ENCODE peak calls at places on chromosomes 1 and 21, in eight cellular contexts. E, V, T, R, D, P, N and L are unnamed samples.

GRCh38 chr1:224300346-224300745 is 29.6 kb downstream of the NVL start:
- DNase-seq in V (no peak), D (no peak), E (no peak), P (no peak), R (peak), T (no peak), N (no peak), L (no peak)

GRCh38 chr1:60169206-60169605 is 95.6 kb upstream of the C1orf87 start:
- DNase-seq in P (no peak), D (no peak), N (no peak), V (no peak), T (no peak), E (no peak), R (no peak), L (no peak)

GRCh38 chr1:101264699-101265098 is 27.9 kb downstream of the S1PR1 start:
- DNase-seq in R (no peak), N (no peak), T (no peak), E (no peak), P (peak), D (no peak), V (no peak), L (no peak)

GRCh38 chr1:51871351-51871975 is 7.1 kb downstream of the NRDC start:
- DNase-seq in V (no peak), E (no peak), T (no peak), D (no peak), P (no peak), N (no peak), R (no peak), L (no peak)

GRCh38 chr1:167367705-167368104 is 147.0 kb downstream of the POU2F1 start:
- DNase-seq in E (no peak), V (no peak), D (no peak), R (no peak), P (no peak), N (no peak), T (no peak), L (no peak)

GRCh38 chr1:179105393-179105792 is 23.5 kb downstream of the TOR3A start:
- DNase-seq in N (no peak), P (peak), D (no peak), R (no peak), E (no peak), V (no peak), T (no peak), L (peak)

GRCh38 chr1:98523256-98523655 is 138.3 kb upstream of the SNX7 start:
- DNase-seq in P (no peak), R (no peak), E (no peak), T (no peak), D (no peak), N (no peak), V (no peak), L (no peak)

GRCh38 chr21:31860851-31861250 is 12.0 kb upstream of the HUNK start:
- DNase-seq in D (no peak), V (no peak), T (no peak), P (no peak), E (no peak), N (no peak), R (no peak), L (no peak)

GRCh38 chr1:110463695-110464094 is 12.7 kb downstream of the PROK1 start:
- DNase-seq in V (no peak), R (no peak), N (no peak), D (no peak), T (no peak), E (no peak), P (no peak), L (no peak)

GRCh38 chr1:59747469-59748014 is 67.2 kb upstream of the HOOK1 start:
- DNase-seq in D (no peak), P (no peak), E (no peak), R (no peak), N (no peak), V (no peak), T (no peak), L (no peak)

GRCh38 chr1:31374511-31375196 is 1.8 kb upstream of the FABP3 start:
- DNase-seq in T (no peak), D (no peak), N (no peak), P (peak), R (peak), E (no peak), V (no peak), L (no peak)